ENCODE peak calls at places on chromosomes 16 and 17, in nine cellular contexts. U is NB4, F is cardiac fibroblast, X is glutamatergic neuron, K is heart right ventricle, O is PC-3, T is bronchial epithelial cell, D is neural progenitor cell, H is fibroblast of lung. E is an unnamed sample.

GRCh38 chr17:56679148-56679766 is 85.8 kb downstream of the NOG start:
- DNase-seq in U (peak; percentile 58), F (peak; percentile 36), X (peak; percentile 34), K (no peak), O (peak; percentile 68), T (peak; percentile 44), D (peak; percentile 69), H (peak; percentile 58), E (peak; percentile 28)

GRCh38 chr16:75745823-75746222 is 19.5 kb upstream of the CPHXL start:
- DNase-seq in U (no peak), F (no peak), X (no peak), K (no peak), O (no peak), T (no peak), D (no peak), H (no peak), E (no peak)

GRCh38 chr17:4492762-4493561 is 5.7 kb upstream of the SPNS2 start:
- DNase-seq in U (peak; percentile 65), F (peak; percentile 39), X (no peak), K (no peak), O (peak; percentile 81), T (peak; percentile 90), D (peak; percentile 90), H (peak; percentile 43), E (peak; percentile 4)

GRCh38 chr16:53068423-53068833 is 13.6 kb downstream of the CHD9 start:
- DNase-seq in U (no peak), F (no peak), X (no peak), K (no peak), O (no peak), T (no peak), D (no peak), H (no peak), E (no peak)

GRCh38 chr16:11636172-11636721 is 32.0 kb upstream of the SNN start:
- DNase-seq in U (no peak), F (no peak), X (no peak), K (no peak), O (peak; percentile 58), T (peak; percentile 98), D (peak; percentile 70), H (no peak), E (no peak)

GRCh38 chr16:31458073-31458834 is 1.0 kb upstream of the ARMC5 start:
- DNase-seq in U (peak; percentile 95), F (peak; percentile 49), X (peak; percentile 56), K (peak; percentile 62), O (no peak), T (peak; percentile 35), D (peak; percentile 69), H (no peak), E (peak; percentile 21)

GRCh38 chr17:82241183-82241925 is 12.5 kb downstream of the SLC16A3 start:
- DNase-seq in U (peak; percentile 52), F (peak; percentile 81), X (no peak), K (peak; percentile 80), O (peak; percentile 74), T (peak; percentile 75), D (no peak), H (peak; percentile 67), E (peak; percentile 81)

GRCh38 chr17:75531724-75532090 is 6.2 kb downstream of the LLGL2 start:
- DNase-seq in U (no peak), F (no peak), X (no peak), K (no peak), O (peak; percentile 81), T (peak; percentile 56), D (no peak), H (no peak), E (no peak)

GRCh38 chr17:44547625-44548297 is 9.5 kb upstream of the FZD2 start:
- DNase-seq in U (peak; percentile 38), F (peak; percentile 59), X (no peak), K (peak; percentile 17), O (no peak), T (no peak), D (peak; percentile 72), H (peak; percentile 43), E (no peak)

GRCh38 chr17:78935419-78936323 is 10.5 kb upstream of the TIMP2 start:
- DNase-seq in U (no peak), F (peak; percentile 98), X (no peak), K (peak; percentile 57), O (peak; percentile 52), T (peak; percentile 18), D (no peak), H (peak; percentile 99), E (peak; percentile 98)

GRCh38 chr17:56595831-56596740 is 2.6 kb downstream of the NOG start:
- DNase-seq in U (peak; percentile 73), F (no peak), X (peak; percentile 32), K (no peak), O (peak; percentile 67), T (no peak), D (peak; percentile 59), H (no peak), E (peak; percentile 59)

GRCh38 chr17:49403514-49404289 is 11.0 kb downstream of the PHB1 start:
- DNase-seq in U (no peak), F (no peak), X (no peak), K (no peak), O (no peak), T (no peak), D (no peak), H (no peak), E (no peak)

GRCh38 chr16:58020628-58021521 is 4.7 kb upstream of the MMP15 start:
- DNase-seq in U (peak; percentile 59), F (peak; percentile 54), X (peak; percentile 85), K (peak; percentile 66), O (peak; percentile 35), T (peak; percentile 48), D (peak; percentile 69), H (peak; percentile 62), E (peak; percentile 39)

GRCh38 chr16:55252577-55252976 is 71.4 kb upstream of the IRX6 start:
- DNase-seq in U (no peak), F (no peak), X (no peak), K (no peak), O (no peak), T (no peak), D (no peak), H (no peak), E (no peak)
- TF ChIP-seq CTCF in U (no peak), F (no peak), X (no peak), K (no peak), O (no peak), T (no peak), D (no peak), H (no peak), E (peak; percentile 16)

DNA sequence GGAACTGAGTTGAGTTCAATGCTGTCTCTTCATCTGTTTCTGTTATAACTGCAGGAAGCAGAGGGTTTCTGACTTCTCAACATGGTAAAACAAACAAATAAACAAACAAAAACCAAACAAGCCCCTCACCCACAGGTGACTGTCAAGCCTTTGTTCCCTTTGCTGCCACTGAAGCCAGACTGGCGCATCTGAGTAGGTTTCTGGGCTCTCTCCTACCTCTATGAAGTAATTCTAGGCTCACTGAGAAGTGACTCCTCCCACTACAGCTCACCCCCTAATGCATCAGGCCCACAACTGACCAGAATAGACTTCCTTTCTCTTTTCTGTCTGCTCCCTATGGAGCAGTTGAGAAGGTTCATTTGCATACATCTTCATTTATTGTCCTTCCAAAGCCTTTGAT is 77.0 kb upstream of the CCL2 start:
- DNase-seq in U (peak; percentile 12), F (peak; percentile 18), X (no peak), K (no peak), O (no peak), T (no peak), D (peak; percentile 52), H (no peak), E (no peak)
- TF ChIP-seq CTCF in U (no peak), F (peak; percentile 7), X (no peak), K (no peak), O (no peak), T (no peak), D (peak; percentile 34), H (no peak), E (no peak)

GRCh38 chr17:74452027-74452840 is 14.2 kb upstream of the CD300A start:
- DNase-seq in U (peak; percentile 38), F (no peak), X (peak; percentile 77), K (no peak), O (no peak), T (peak; percentile 10), D (no peak), H (no peak), E (no peak)

GRCh38 chr17:74452841-74453661 is 13.4 kb upstream of the CD300A start:
- DNase-seq in U (no peak), F (no peak), X (peak; percentile 36), K (no peak), O (no peak), T (no peak), D (peak; percentile 72), H (no peak), E (no peak)

GRCh38 chr17:74455025-74455585 is 11.3 kb upstream of the CD300A start:
- DNase-seq in U (no peak), F (no peak), X (peak; percentile 58), K (peak; percentile 36), O (no peak), T (no peak), D (peak; percentile 40), H (no peak), E (no peak)

GRCh38 chr17:74453665-74454196 is 12.7 kb upstream of the CD300A start:
- DNase-seq in U (no peak), F (no peak), X (no peak), K (no peak), O (peak; percentile 88), T (no peak), D (peak; percentile 97), H (no peak), E (no peak)

DNA sequence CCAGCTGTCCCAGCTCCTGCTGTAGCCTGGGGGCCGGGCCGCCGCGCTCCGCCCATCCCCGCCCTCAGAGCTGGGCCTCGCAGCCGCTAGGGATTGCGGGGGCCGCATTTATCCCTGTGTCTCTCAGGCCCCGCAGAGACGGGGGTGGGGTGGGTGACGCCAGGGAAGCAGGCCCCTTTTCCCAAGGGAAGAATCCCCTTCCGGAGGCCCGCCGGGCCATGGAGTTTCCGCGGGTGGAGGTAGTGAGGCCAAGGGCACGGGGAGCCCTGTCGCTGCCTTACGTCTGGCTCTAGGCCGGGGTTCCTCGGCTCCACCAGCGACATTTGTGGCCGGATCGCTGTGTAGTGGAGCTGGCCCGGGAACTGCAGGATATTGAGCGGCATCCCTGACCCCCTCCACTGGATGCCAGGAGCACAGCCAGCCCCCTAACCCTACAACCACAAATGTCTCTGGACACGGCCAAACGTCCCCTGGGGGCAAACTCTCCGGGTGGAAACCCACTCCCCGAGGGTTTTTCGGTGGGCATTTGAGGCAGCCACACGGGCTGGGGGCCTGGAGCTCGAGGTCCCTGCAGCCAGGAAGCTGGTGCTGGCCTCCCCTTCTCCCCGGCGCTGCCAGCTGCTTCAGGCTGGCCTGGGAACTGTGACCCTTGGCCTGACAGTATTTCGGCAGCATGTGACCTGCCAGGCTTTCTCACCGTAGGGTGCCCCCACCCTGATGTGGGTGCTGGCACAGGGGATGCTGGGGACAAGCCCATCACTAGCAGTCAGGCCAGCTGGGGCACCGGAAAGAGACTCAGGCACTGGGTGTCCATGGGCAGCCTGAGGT is 12.0 kb upstream of the CD300A start:
- DNase-seq in U (peak; percentile 88), F (peak; percentile 89), X (peak; percentile 96), K (peak; percentile 95), O (no peak), T (peak; percentile 47), D (peak; percentile 38), H (peak; percentile 64), E (no peak)
- TF ChIP-seq CTCF in U (peak; percentile 1), F (no peak), X (no peak), K (peak; percentile 9), O (no peak), T (no peak), D (no peak), H (no peak), E (no peak)

DNA sequence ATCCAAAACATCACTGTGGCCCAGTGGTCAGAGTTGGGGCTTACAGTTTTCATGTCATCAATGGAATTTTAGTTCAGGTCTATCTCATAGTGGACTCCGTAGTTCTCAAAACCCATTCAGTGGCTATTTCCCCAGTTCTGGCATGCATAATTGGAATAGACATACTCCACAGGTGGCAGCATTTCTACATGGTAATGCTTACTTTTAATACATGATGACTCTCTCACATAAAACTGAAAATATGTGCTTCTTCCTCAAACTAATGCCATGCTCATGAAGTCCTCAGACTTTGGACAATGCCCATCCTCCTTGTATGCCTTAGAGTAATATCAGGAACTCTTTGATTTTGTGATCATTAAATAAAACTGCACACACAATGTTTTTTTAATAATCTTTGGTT is 857.4 kb upstream of the GOT2 start:
- DNase-seq in U (no peak), F (no peak), X (no peak), K (no peak), O (peak; percentile 32), T (no peak), D (no peak), H (no peak), E (peak; percentile 48)
- TF ChIP-seq CTCF in U (no peak), F (no peak), X (no peak), K (no peak), O (peak; percentile 15), T (no peak), D (no peak), H (no peak), E (peak; percentile 35)

E was measured in HFFc6.